ENCODE peak calls at places on chromosome 16, in nine cellular contexts. Z is NCI-H1417; Q is activated CD8-positive, alpha-beta memory T cell treated with anti-CD3 and anti-CD28 coated beads for 4 hours; O is LoVo; M is NCI-H446; K is AG09309; P is psoas muscle; W is CD8-positive, alpha-beta memory T cell; J is dorsolateral prefrontal cortex. I is an unnamed sample.

GRCh38 chr16:86225905-86226371 is 284.4 kb upstream of the FOXF1 start:
- DNase-seq in Z (no peak), Q (no peak), O (no peak), M (no peak), K (no peak), P (no peak), W (no peak), J (no peak), I (no peak)

GRCh38 chr16:31110106-31111034 is 2.2 kb downstream of the BCKDK start:
- DNase-seq in Z (no peak), Q (no peak), O (no peak), M (no peak), K (no peak), P (no peak), W (no peak), J (no peak), I (no peak)

GRCh38 chr16:88820335-88821025 is 8.8 kb upstream of the APRT start:
- DNase-seq in Z (no peak), Q (no peak), O (no peak), M (no peak), K (no peak), P (no peak), W (no peak), J (no peak), I (no peak)

GRCh38 chr16:66287916-66288315 is 78.6 kb upstream of the CDH5 start:
- DNase-seq in Z (no peak), Q (no peak), O (no peak), M (no peak), K (no peak), P (no peak), W (no peak), J (no peak), I (no peak)

GRCh38 chr16:86087561-86088230 is 188.7 kb downstream of the IRF8 start:
- DNase-seq in Z (no peak), Q (no peak), O (no peak), M (no peak), K (no peak), P (no peak), W (no peak), J (no peak), I (no peak)

GRCh38 chr16:30352488-30353401 is 2.4 kb downstream of the CD2BP2 start:
- DNase-seq in Z (no peak), Q (no peak), O (no peak), M (no peak), K (no peak), P (peak), W (no peak), J (no peak), I (no peak)

GRCh38 chr16:1527836-1528811 is 5.3 kb upstream of the TMEM204 start:
- DNase-seq in Z (no peak), Q (no peak), O (no peak), M (no peak), K (no peak), P (peak), W (no peak), J (no peak), I (no peak)

GRCh38 chr16:75097191-75097761 is 19.3 kb downstream of the LDHD start:
- DNase-seq in Z (no peak), Q (no peak), O (no peak), M (no peak), K (no peak), P (no peak), W (no peak), J (no peak), I (no peak)

GRCh38 chr16:61792194-61792904 is 243.9 kb downstream of the CDH8 start:
- DNase-seq in Z (no peak), Q (no peak), O (no peak), M (no peak), K (peak), P (no peak), W (no peak), J (no peak), I (no peak)

GRCh38 chr16:67349172-67349571 is 22.6 kb downstream of the LRRC36 start:
- DNase-seq in Z (peak), Q (no peak), O (peak), M (no peak), K (no peak), P (no peak), W (no peak), J (no peak), I (no peak)

GRCh38 chr16:81500833-81501521 is 56.4 kb downstream of the CMIP start:
- DNase-seq in Z (no peak), Q (no peak), O (no peak), M (no peak), K (peak), P (no peak), W (no peak), J (no peak), I (no peak)

GRCh38 chr16:89655062-89655643 is 2.4 kb downstream of the CHMP1A start:
- DNase-seq in Z (no peak), Q (no peak), O (no peak), M (no peak), K (no peak), P (no peak), W (no peak), J (no peak), I (no peak)

GRCh38 chr16:88369447-88370008 is 13.2 kb upstream of the ZNF469 start:
- DNase-seq in Z (no peak), Q (no peak), O (no peak), M (no peak), K (no peak), P (peak), W (no peak), J (no peak), I (no peak)

GRCh38 chr16:31344712-31345111 is 10.3 kb upstream of the ITGAX start:
- DNase-seq in Z (no peak), Q (no peak), O (no peak), M (no peak), K (no peak), P (no peak), W (no peak), J (no peak), I (peak)